ENCODE peak calls at places on chromosomes 3 and 15, in six cellular contexts. G, K, Q, U, J and F are unnamed samples.

GRCh38 chr15:38991126-38991525 is 426.5 kb upstream of the RASGRP1 start:
- DNase-seq in G (peak; percentile 84), K (no peak), Q (no peak), U (no peak), J (no peak), F (peak; percentile 87)

GRCh38 chr3:196179380-196180308 is 31.6 kb downstream of the ZDHHC19 start:
- DNase-seq in G (peak; percentile 75), K (no peak), Q (no peak), U (peak; percentile 60), J (no peak), F (peak; percentile 46)

GRCh38 chr3:36736327-36736726 is 28.0 kb downstream of the DCLK3 start:
- DNase-seq in G (peak; percentile 70), K (no peak), Q (no peak), U (no peak), J (no peak), F (no peak)

GRCh38 chr3:67559029-67559605 is 95.3 kb downstream of the SUCLG2 start:
- DNase-seq in G (no peak), K (no peak), Q (no peak), U (no peak), J (no peak), F (no peak)

GRCh38 chr15:60634815-60635214 is 155.9 kb upstream of the ICE2 start:
- DNase-seq in G (no peak), K (no peak), Q (no peak), U (no peak), J (no peak), F (no peak)

GRCh38 chr15:83158393-83158792 is 49.2 kb downstream of the HDGFL3 start:
- DNase-seq in G (no peak), K (no peak), Q (no peak), U (no peak), J (no peak), F (no peak)

GRCh38 chr15:101100593-101101442 is 151.0 kb downstream of the CHSY1 start:
- DNase-seq in G (no peak), K (no peak), Q (no peak), U (no peak), J (no peak), F (no peak)

GRCh38 chr3:16200411-16200810 is 25.9 kb downstream of the GALNT15 start:
- DNase-seq in G (no peak), K (no peak), Q (no peak), U (no peak), J (no peak), F (peak; percentile 50)

GRCh38 chr3:124619887-124620599 is 110.2 kb upstream of the UMPS start:
- DNase-seq in G (no peak), K (no peak), Q (no peak), U (no peak), J (no peak), F (no peak)

GRCh38 chr15:96089396-96090058 is 241.0 kb upstream of the NR2F2 start:
- DNase-seq in G (no peak), K (no peak), Q (no peak), U (no peak), J (no peak), F (no peak)

GRCh38 chr3:128274837-128275236 is 121.6 kb downstream of the EEFSEC start:
- DNase-seq in G (peak; percentile 75), K (no peak), Q (no peak), U (no peak), J (no peak), F (peak; percentile 78)

GRCh38 chr15:29040367-29040745 is 154.6 kb downstream of the APBA2 start:
- DNase-seq in G (peak; percentile 25), K (peak; percentile 7), Q (no peak), U (no peak), J (no peak), F (no peak)

GRCh38 chr3:46672349-46672695 is 21.2 kb downstream of the ALS2CL start:
- DNase-seq in G (no peak), K (peak; percentile 46), Q (no peak), U (no peak), J (no peak), F (no peak)

GRCh38 chr3:141828487-141829284 is 47.8 kb upstream of the ATP1B3 start:
- DNase-seq in G (peak; percentile 64), K (no peak), Q (no peak), U (peak; percentile 19), J (peak; percentile 60), F (peak; percentile 67)

GRCh38 chr3:169948559-169949371 is 17.8 kb upstream of the SEC62 start:
- DNase-seq in G (no peak), K (no peak), Q (no peak), U (no peak), J (no peak), F (no peak)

GRCh38 chr3:124360626-124361025 is 368.7 kb upstream of the ROPN1 start:
- DNase-seq in G (no peak), K (no peak), Q (no peak), U (no peak), J (no peak), F (no peak)

GRCh38 chr15:63906266-63906584 is 72.5 kb upstream of the HERC1 start:
- DNase-seq in G (no peak), K (no peak), Q (no peak), U (no peak), J (no peak), F (no peak)

GRCh38 chr3:15271785-15272381 is 60.5 kb downstream of the SH3BP5 start:
- DNase-seq in G (no peak), K (peak; percentile 80), Q (peak; percentile 67), U (peak; percentile 39), J (peak; percentile 80), F (no peak)

GRCh38 chr3:85780806-85781205 is 822.0 kb downstream of the CADM2 start:
- DNase-seq in G (no peak), K (no peak), Q (no peak), U (no peak), J (no peak), F (no peak)

GRCh38 chr3:120013481-120013880 is 80.8 kb downstream of the GSK3B start:
- DNase-seq in G (peak; percentile 22), K (no peak), Q (no peak), U (no peak), J (no peak), F (no peak)

DNA sequence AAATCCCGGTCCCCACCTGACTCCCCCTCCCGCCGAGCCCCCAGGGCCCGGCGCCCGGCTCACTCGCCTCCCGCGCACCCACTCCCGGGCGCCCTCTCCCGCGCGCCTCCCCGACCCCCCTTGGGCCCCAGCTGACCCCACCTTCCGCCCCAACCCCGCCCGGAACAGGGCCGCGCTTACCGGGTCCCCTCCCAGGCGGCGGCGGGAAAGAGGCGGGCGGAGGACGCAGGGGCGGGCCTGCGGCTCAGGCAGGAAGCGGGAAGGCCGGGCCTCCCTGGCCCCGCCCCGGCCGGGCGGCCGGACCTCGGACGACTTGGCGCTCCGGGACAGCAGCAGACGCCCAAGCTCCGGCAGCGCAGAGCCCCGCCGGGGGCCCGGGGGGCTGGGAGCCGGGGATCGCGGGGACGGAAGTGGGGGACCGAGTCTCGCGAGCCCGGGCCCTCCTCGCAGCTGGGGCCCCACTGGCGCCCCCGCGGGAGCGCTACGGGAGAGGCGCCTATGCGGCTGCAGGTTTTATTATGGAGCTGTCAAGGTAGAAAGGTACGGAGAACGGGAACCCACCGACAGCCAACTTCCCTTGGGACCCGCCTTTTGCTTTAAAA is at the start of gene SLC41A3:
- DNase-seq in G (peak; percentile 62), K (peak; percentile 97), Q (peak; percentile 92), U (peak; percentile 78), J (peak; percentile 93), F (peak; percentile 86)
- TF ChIP-seq CTCF in G (peak; percentile 56), K (peak; percentile 57), Q (peak; percentile 37), U (peak; percentile 50), J (peak; percentile 54), F (peak; percentile 39)

GRCh38 chr3:12815078-12815477 is 18.6 kb downstream of the CAND2 start:
- DNase-seq in G (no peak), K (no peak), Q (no peak), U (no peak), J (no peak), F (no peak)

GRCh38 chr3:12817341-12817705 is 20.8 kb downstream of the CAND2 start:
- DNase-seq in G (no peak), K (no peak), Q (peak; percentile 40), U (no peak), J (no peak), F (no peak)

GRCh38 chr3:12816521-12817340 is 20.3 kb downstream of the CAND2 start:
- DNase-seq in G (no peak), K (no peak), Q (no peak), U (no peak), J (no peak), F (no peak)

GRCh38 chr3:12813967-12814366 is 17.5 kb downstream of the CAND2 start:
- DNase-seq in G (no peak), K (no peak), Q (no peak), U (no peak), J (no peak), F (no peak)

GRCh38 chr3:12815719-12816118 is 19.2 kb downstream of the CAND2 start:
- DNase-seq in G (no peak), K (no peak), Q (no peak), U (no peak), J (no peak), F (no peak)
- TF ChIP-seq CTCF in G (no peak), K (no peak), Q (no peak), U (no peak), J (no peak), F (peak; percentile 8)

DNA sequence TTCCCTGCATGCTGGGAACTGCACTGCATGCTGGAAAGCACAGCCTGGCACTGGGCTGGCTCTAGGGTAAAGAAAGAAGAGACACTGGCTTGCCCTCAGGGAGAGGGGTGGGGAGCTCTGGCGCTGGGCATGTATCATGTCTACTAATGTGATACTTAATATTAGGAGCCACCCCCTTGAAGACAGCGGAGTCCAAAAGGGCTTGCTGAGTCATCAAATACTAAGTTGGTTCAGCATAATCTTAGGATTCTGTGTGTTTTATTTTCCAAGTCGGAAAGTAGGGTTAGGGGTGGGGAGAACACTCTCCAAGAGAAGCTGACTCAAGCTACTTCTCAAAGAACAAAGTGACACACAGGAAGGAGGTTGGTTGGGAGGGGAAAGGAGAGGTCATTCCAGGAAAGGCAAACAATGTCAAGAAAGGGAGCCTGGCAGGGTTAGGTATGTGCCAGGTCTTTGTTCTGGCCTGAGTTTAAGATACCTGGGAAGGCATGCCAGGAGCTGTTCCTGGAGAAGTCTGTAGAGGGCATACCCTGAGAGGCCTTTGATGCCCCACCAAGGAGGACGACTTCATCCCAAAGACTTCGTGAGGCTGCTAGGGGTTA is 237.8 kb upstream of the NR2E3 start:
- DNase-seq in G (no peak), K (no peak), Q (no peak), U (no peak), J (peak; percentile 48), F (peak; percentile 33)
- TF ChIP-seq CTCF in G (peak; percentile 25), K (peak; percentile 35), Q (no peak), U (no peak), J (peak; percentile 48), F (peak; percentile 22)

DNA sequence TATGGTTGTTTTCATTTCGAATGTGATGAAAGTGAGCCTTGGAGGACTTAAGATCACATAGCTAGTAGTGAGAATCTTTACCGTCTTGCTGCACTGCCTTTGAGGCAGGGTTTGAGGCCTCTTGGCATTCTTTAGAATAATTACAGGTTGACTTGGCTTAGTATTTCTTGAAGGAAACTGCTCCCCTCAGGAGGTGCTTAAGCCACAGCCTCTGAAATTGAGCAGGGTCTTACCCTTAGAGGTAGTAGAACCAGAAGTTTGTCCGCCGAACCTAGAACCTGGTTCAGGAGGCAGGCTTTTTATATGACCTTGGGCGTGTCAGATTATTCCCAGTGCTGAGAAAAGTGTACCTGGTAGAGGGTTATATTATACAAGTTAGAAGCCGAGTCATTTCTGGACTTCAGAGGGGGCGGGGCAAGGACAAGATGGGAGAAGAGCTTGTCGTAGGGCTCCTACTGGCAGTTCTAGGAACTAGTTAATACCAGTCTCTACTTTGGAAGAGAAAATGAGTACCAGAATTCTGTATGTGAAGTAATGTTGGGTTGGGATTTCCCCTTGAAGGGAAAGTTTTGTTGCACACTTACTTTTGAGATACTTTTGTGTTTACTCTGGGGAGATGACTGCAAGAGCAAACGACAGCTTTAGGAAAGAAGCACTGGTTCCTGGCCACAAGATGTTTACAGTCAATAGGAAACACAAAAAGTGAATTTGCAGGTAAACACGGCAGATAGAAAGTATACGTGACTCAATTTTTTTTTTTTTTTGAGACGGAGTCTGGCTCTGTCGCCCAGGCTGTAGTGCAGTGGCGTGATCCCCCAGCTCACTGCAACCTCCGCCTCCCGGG is 1.3 kb downstream of the TFG start:
- DNase-seq in G (peak; percentile 62), K (no peak), Q (peak; percentile 19), U (no peak), J (no peak), F (peak; percentile 83)
- TF ChIP-seq CTCF in G (peak; percentile 45), K (peak; percentile 22), Q (no peak), U (no peak), J (peak; percentile 21), F (peak; percentile 38)